ENCODE peak calls at places on chromosomes 4 and X, in ten cellular contexts. W is T-helper 9 cell, U is chondrocyte, M is PC-3, B is D341Med, G is hypothalamus, D is heart left ventricle, C is left ventricle myocardium inferior, J is GM23248, L is activated T-cell treated with anti-CD3 and anti-CD28 coated beads for 1 hour. I is an unnamed sample.

GRCh38 chr4:149549911-149550310 is 265.7 kb downstream of the IQCM start:
- DNase-seq in B (peak), U (no peak), G (no peak), W (no peak), M (peak), C (no peak), J (no peak), D (no peak), L (no peak), I (no peak)

GRCh38 chr4:186854256-186854655 is 130.6 kb upstream of the FAT1 start:
- DNase-seq in C (no peak), M (peak), B (no peak), J (no peak), W (no peak), L (no peak), U (no peak), G (no peak), D (no peak), I (no peak)

GRCh38 chrX:46670316-46670715 is 88.6 kb downstream of the SLC9A7 start:
- DNase-seq in D (no peak), M (no peak), U (no peak), L (no peak), B (no peak), G (no peak), W (no peak), C (no peak), J (no peak), I (no peak)

GRCh38 chr4:118948545-118949144 is 60.0 kb downstream of the SYNPO2 start:
- DNase-seq in C (no peak), J (peak), U (no peak), D (no peak), G (no peak), L (no peak), B (no peak), W (no peak), M (no peak), I (no peak)

GRCh38 chr4:23614284-23614892 is 275.5 kb downstream of the PPARGC1A start:
- DNase-seq in M (peak), W (no peak), D (no peak), J (peak), B (peak), L (no peak), C (no peak), U (no peak), G (no peak), I (no peak)

GRCh38 chrX:134622056-134622812 is 36.0 kb downstream of the PLAC1 start:
- DNase-seq in M (peak), C (no peak), B (no peak), J (peak), W (no peak), D (no peak), U (no peak), G (no peak), L (no peak), I (no peak)

GRCh38 chr4:124515591-124515990 is 196.9 kb downstream of the ANKRD50 start:
- DNase-seq in W (no peak), U (no peak), G (no peak), J (no peak), M (no peak), D (no peak), C (no peak), L (no peak), B (no peak), I (no peak)

GRCh38 chr4:94408549-94409374 is 43.0 kb upstream of the PDLIM5 start:
- DNase-seq in L (no peak), U (no peak), B (no peak), J (peak), C (no peak), G (no peak), D (no peak), W (no peak), M (no peak), I (no peak)

GRCh38 chr4:11338990-11339782 is 89.5 kb downstream of the HS3ST1 start:
- DNase-seq in U (no peak), C (no peak), G (no peak), M (no peak), D (no peak), B (no peak), L (no peak), W (no peak), J (no peak), I (no peak)

GRCh38 chr4:2367626-2368025 is 50.8 kb downstream of the ZFYVE28 start:
- DNase-seq in B (no peak), W (no peak), J (no peak), G (no peak), U (peak), L (no peak), M (no peak), C (no peak), D (peak), I (peak)

GRCh38 chr4:21801661-21802355 is 146.8 kb downstream of the KCNIP4 start:
- DNase-seq in J (peak), B (no peak), M (peak), U (no peak), W (no peak), G (no peak), C (no peak), D (no peak), L (no peak), I (no peak)

GRCh38 chrX:12702509-12703091 is 88.6 kb upstream of the PRPS2 start:
- DNase-seq in U (no peak), W (no peak), C (no peak), G (no peak), J (no peak), M (peak), B (peak), D (no peak), L (no peak), I (no peak)